ENCODE peak calls at places on chromosomes 6 and 20, in six cellular contexts. C is endothelial cell of umbilical vein; F is right cardiac atrium; V is CD8-positive, alpha-beta memory T cell; Y is left lung; O is uterus. J is an unnamed sample.

GRCh38 chr6:30725713-30726505 is 5.8 kb downstream of the TUBB start:
- DNase-seq in C (peak), F (no peak), V (no peak), Y (no peak), O (no peak), J (no peak)

GRCh38 chr6:73870907-73871306 is 174.9 kb downstream of the CD109 start:
- DNase-seq in C (no peak), F (no peak), V (no peak), Y (no peak), O (no peak), J (no peak)

GRCh38 chr20:64222273-64222672 is 33.3 kb upstream of the PCMTD2 start:
- DNase-seq in C (no peak), F (no peak), V (no peak), Y (no peak), O (no peak), J (no peak)

GRCh38 chr20:3406481-3407425 is 716 bp downstream of the DNAAF9 start:
- DNase-seq in C (peak), F (peak), V (peak), Y (no peak), O (peak), J (no peak)

GRCh38 chr20:17873410-17874270 is 95.0 kb downstream of the SNX5 start:
- DNase-seq in C (peak), F (peak), V (no peak), Y (peak), O (peak), J (no peak)

GRCh38 chr6:121436172-121436965 is 923 bp downstream of the GJA1 start:
- DNase-seq in C (no peak), F (no peak), V (no peak), Y (no peak), O (peak), J (no peak)

GRCh38 chr6:80163754-80164187 is 57.3 kb downstream of the BCKDHB start:
- DNase-seq in C (peak), F (no peak), V (peak), Y (no peak), O (no peak), J (no peak)

GRCh38 chr20:41009960-41010359 is 18.7 kb upstream of the TOP1 start:
- DNase-seq in C (peak), F (no peak), V (no peak), Y (no peak), O (no peak), J (no peak)

GRCh38 chr20:8709627-8710026 is 359.3 kb upstream of the PLCB4 start:
- DNase-seq in C (no peak), F (no peak), V (no peak), Y (no peak), O (no peak), J (no peak)

GRCh38 chr20:308427-309038 is 11.2 kb downstream of the ZCCHC3 start:
- DNase-seq in C (no peak), F (no peak), V (no peak), Y (no peak), O (peak), J (no peak)

GRCh38 chr6:152268846-152269442 is 368.2 kb downstream of the SYNE1 start:
- DNase-seq in C (no peak), F (no peak), V (no peak), Y (no peak), O (no peak), J (no peak)

GRCh38 chr20:51373713-51374481 is 168.6 kb downstream of the NFATC2 start:
- DNase-seq in C (peak), F (peak), V (no peak), Y (no peak), O (peak), J (no peak)

GRCh38 chr6:79673947-79674346 is 42.8 kb downstream of the SH3BGRL2 start:
- DNase-seq in C (no peak), F (no peak), V (no peak), Y (no peak), O (no peak), J (no peak)

GRCh38 chr6:100657678-100658330 is 193.1 kb upstream of the SIM1 start:
- DNase-seq in C (peak), F (no peak), V (no peak), Y (no peak), O (no peak), J (no peak)

GRCh38 chr20:3126527-3126859 is 33.2 kb downstream of the FASTKD5 start:
- DNase-seq in C (no peak), F (no peak), V (no peak), Y (no peak), O (no peak), J (no peak)

DNA sequence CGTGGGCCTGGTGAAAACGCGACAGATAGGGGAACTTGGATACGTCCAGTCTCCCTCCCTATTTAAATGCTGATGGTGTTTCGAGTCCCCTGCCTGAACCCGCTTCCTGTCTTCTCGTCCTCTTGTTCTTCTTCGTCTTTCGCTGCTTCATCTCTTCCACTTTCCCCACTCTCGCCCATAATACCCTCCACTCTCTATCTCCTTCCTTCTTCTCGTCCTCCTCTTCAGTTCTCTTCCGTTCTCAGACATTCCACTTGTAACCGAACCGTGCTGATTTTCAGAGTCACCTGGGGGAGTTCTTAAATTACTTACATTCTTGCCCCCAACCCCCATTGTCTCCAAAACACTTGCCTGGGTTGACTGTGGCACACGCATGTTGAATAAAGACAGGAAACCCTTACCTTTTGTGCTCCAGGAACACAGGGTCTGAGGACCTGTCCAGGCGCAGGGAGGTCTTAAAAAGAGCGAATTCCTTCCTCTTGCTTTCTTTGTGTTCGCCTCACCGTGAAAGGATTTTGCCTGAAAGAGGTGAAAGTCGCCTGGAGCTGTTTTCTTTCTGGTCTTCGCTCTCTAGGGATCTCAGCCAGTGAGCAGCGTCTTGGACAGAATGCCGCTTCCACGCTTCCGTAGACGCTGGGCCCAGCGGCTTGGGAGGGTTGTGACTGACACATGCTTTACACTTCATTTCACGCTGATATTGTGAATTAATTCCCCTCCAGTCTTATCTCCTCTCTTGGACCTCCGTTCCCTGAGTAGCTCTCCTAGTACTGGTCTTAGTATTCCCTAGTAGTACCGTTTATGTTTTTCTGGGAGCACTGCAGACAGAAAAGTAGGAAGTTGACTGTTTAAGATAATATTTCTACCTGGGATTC is 184.0 kb downstream of the GPX5 start:
- DNase-seq in C (no peak), F (no peak), V (no peak), Y (no peak), O (no peak), J (no peak)
- H3K4me3 ChIP-seq in C (peak), F (peak), V (peak), Y (no peak), O (peak), J (peak)

GRCh38 chr6:134034951-134035822 is 17.2 kb downstream of the SLC2A12 start:
- DNase-seq in C (no peak), F (no peak), V (no peak), Y (no peak), O (no peak), J (no peak)
- H3K27ac ChIP-seq in C (no peak), F (no peak), V (no peak), Y (no peak), O (peak), J (peak)

DNA sequence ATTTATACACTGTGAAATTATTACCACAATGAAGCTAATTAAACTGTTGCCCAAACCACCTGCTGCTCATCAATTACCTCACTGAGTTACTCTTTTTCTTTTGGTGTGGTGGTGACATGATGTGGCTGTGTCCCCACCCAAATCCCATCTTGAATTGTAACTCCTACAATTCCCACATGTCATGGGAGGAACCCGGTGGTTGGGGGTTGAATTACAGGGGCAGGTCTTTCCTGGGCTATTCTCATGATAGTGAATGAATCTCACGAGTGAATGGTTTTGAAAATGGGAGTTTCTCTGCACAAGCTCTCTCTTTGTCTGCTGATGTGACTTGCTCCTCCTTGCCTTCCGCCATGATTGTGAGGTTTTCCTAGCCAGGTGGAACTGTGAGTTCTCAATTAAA is 145.0 kb downstream of the LRRC1 start:
- DNase-seq in C (no peak), F (no peak), V (no peak), Y (no peak), O (no peak), J (no peak)
- H3K4me3 ChIP-seq in C (no peak), F (no peak), V (no peak), Y (no peak), O (no peak), J (no peak)

DNA sequence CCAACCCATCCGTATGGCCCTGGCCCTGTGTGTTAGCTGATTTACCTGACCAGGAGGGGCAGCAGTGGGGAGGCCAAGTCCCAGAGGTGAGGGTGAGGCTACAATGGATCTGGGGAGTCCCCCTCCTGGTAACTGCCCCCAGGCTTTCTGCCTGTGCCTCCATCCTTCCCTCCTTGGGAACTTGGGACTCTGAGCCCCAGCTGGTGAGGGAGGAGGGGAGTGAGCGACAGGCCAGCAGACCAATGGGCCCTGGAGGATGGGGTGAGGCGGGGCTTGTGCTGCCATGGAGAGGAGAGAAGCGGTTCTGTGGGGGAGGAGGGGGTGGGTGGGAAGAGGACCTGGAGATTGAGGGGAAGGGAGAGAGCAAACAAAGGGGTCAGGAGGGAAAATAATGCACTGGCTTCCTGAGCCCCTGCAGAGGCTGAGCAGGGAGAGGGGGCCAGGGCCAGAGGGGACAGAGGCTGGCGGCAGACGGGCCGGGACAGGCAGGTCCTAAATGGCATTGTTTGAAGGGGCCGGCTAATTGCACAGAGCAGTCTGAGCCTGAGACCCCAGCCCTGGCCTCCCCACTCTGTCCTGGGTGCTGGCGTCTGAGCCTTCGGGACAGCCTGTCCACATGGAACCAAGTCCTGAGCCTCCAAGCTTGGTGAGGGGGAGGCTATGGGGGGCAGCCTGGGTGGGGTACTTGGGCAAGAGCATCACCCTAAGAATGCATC is 17.5 kb downstream of the DNMT3B start:
- DNase-seq in C (no peak), F (no peak), V (no peak), Y (no peak), O (no peak), J (no peak)
- H3K27ac ChIP-seq in C (no peak), F (no peak), V (no peak), Y (no peak), O (no peak), J (no peak)

DNA sequence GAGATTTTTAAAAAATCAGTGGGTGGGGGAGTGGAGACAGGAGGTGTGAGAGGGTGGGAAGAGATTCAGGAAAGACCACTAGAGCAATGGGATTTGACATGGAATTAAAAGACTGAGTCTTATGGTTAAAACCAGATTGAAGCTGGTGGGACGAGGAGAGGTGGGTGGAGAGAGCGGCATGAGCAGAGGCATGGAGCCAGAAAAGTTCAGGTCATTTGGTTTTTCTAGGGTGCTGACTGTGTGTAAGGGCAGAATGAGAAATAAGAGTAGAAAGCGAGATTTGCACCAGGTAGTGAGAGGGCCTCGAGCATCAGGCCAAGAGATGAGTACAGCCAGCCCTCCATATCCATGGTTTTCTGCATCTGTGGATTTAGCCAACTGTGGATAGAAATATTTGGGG is 121.3 kb downstream of the TCP11 start:
- DNase-seq in C (no peak), F (no peak), V (no peak), Y (no peak), O (no peak), J (no peak)
- H3K4me3 ChIP-seq in C (no peak), F (no peak), V (no peak), Y (peak), O (no peak), J (peak)